ENCODE peak calls at places on chromosomes 3 and 15, in five cellular contexts. G, U, Y, Q and F are unnamed samples.

GRCh38 chr3:127108796-127109195 is 84.1 kb upstream of the PRR23E start:
- DNase-seq in Y (no peak), Q (peak; percentile 13), U (no peak), G (no peak), F (peak; percentile 39)

GRCh38 chr3:70308760-70309159 is 3.7 kb downstream of the MDFIC2 start:
- DNase-seq in Y (no peak), G (peak; percentile 7), Q (no peak), U (no peak), F (no peak)

GRCh38 chr15:69751575-69751974 is 299.0 kb downstream of the RPLP1 start:
- DNase-seq in G (no peak), Q (no peak), U (peak; percentile 90), Y (peak; percentile 61), F (no peak)

GRCh38 chr15:84669726-84670125 is 11.7 kb upstream of the NMB start:
- DNase-seq in G (no peak), Y (no peak), U (no peak), Q (no peak), F (no peak)

GRCh38 chr3:190605385-190605784 is 91.5 kb downstream of the IL1RAP start:
- DNase-seq in G (no peak), U (no peak), Q (no peak), Y (no peak), F (no peak)

GRCh38 chr3:10949197-10949596 is 43.4 kb upstream of the SLC6A1 start:
- DNase-seq in Y (no peak), Q (no peak), G (no peak), U (no peak), F (no peak)

GRCh38 chr3:123064914-123065313 is 1.9 kb upstream of the PDIA5 start:
- DNase-seq in Q (no peak), Y (no peak), G (peak; percentile 39), U (no peak), F (no peak)

GRCh38 chr3:18946524-18946923 is 201.8 kb upstream of the KCNH8 start:
- DNase-seq in Y (no peak), G (peak; percentile 82), Q (no peak), U (no peak), F (no peak)

GRCh38 chr3:10471337-10471721 is 34.1 kb downstream of the ATP2B2 start:
- DNase-seq in U (no peak), G (no peak), Y (no peak), Q (no peak), F (no peak)

GRCh38 chr3:155086041-155086440 is 5.9 kb downstream of the MME start:
- DNase-seq in G (no peak), Q (no peak), Y (no peak), U (no peak), F (no peak)

GRCh38 chr3:114411292-114411691 is 117.5 kb downstream of the TIGIT start:
- DNase-seq in U (no peak), Q (no peak), Y (no peak), G (no peak), F (no peak)

GRCh38 chr3:190586631-190587000 is 72.7 kb downstream of the IL1RAP start:
- DNase-seq in Y (peak; percentile 51), G (peak; percentile 93), Q (no peak), U (no peak), F (no peak)

GRCh38 chr15:71591057-71591456 is 219.3 kb upstream of the NR2E3 start:
- DNase-seq in Q (no peak), Y (no peak), U (peak; percentile 64), G (no peak), F (no peak)

GRCh38 chr3:194276768-194277546 is 74.2 kb downstream of the CPN2 start:
- DNase-seq in Q (no peak), Y (no peak), G (peak; percentile 53), U (no peak), F (no peak)

GRCh38 chr3:95172549-95172948 is 1109.7 kb downstream of the NSUN3 start:
- DNase-seq in U (no peak), Y (no peak), Q (no peak), G (no peak), F (no peak)

GRCh38 chr3:38168151-38168987 is 3.0 kb downstream of the OXSR1 start:
- DNase-seq in G (peak; percentile 82), Q (no peak), U (no peak), Y (no peak), F (no peak)

GRCh38 chr15:28960979-28961378 is 75.2 kb downstream of the APBA2 start:
- DNase-seq in G (peak; percentile 81), Q (no peak), Y (no peak), U (peak; percentile 62), F (no peak)

GRCh38 chr15:31977812-31978662 is 52.3 kb upstream of the CHRNA7 start:
- DNase-seq in Y (peak; percentile 55), Q (peak; percentile 45), U (no peak), G (peak; percentile 5), F (peak; percentile 80)

GRCh38 chr3:111764645-111765091 is 94.4 kb upstream of the PHLDB2 start:
- DNase-seq in Y (no peak), G (peak; percentile 82), U (no peak), Q (no peak), F (no peak)

GRCh38 chr15:64209680-64210334 is 47.0 kb upstream of the PPIB start:
- DNase-seq in G (peak; percentile 35), U (no peak), Y (peak; percentile 13), Q (no peak), F (no peak)

GRCh38 chr15:83654379-83655236 is 685 bp downstream of the ADAMTSL3 start:
- DNase-seq in Y (no peak), U (peak; percentile 92), Q (no peak), G (no peak), F (no peak)

GRCh38 chr3:101011086-101011485 is 17.9 kb upstream of the ABI3BP start:
- DNase-seq in Q (no peak), G (no peak), Y (no peak), U (no peak), F (no peak)

GRCh38 chr3:8579101-8579500 is 65.5 kb downstream of the SSUH2 start:
- DNase-seq in Y (no peak), G (peak; percentile 12), U (no peak), Q (no peak), F (no peak)

GRCh38 chr15:100115711-100116090 is 226.1 kb downstream of the ADAMTS17 start:
- DNase-seq in G (peak; percentile 79), Q (no peak), U (no peak), Y (no peak), F (no peak)

DNA sequence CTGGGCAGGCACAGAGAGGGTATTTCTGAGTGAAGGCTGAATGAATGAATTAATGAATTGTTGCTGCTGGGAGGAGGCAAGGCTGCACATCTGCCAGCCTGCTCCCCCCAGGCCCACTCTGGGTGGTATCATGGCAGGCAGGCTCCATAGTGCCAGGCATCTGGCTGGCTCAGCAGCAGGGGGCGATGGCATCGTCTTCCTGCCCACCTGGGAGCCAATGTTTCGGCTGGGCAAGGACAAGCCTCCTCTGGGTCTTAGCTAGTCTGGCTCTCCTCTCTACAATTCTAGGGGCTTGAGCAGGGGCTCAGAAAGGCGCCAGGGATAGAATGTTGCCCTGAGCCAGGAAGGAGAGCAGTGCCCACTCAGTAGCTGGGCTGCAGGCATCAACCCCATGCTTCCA is 1.7 kb upstream of the TLR9 start:
- DNase-seq in G (no peak), U (no peak), Y (no peak), Q (no peak), F (no peak)
- TF ChIP-seq CTCF in G (no peak), U (no peak), Y (no peak), Q (no peak), F (no peak)

GRCh38 chr3:139561428-139561827 is 21.9 kb upstream of the RBP1 start:
- DNase-seq in G (no peak), U (no peak), Y (no peak), Q (no peak), F (no peak)

GRCh38 chr3:139558351-139559170 is 19.0 kb upstream of the RBP1 start:
- DNase-seq in U (peak; percentile 84), G (peak; percentile 38), Q (no peak), Y (no peak), F (peak; percentile 20)

GRCh38 chr3:139559541-139559940 is 20.0 kb upstream of the RBP1 start:
- DNase-seq in Y (peak; percentile 49), G (peak; percentile 99), Q (no peak), U (peak; percentile 79), F (peak; percentile 47)

GRCh38 chr3:139561959-139562676 is 22.6 kb upstream of the RBP1 start:
- DNase-seq in Q (no peak), Y (peak; percentile 71), U (peak; percentile 89), G (peak; percentile 62), F (no peak)

DNA sequence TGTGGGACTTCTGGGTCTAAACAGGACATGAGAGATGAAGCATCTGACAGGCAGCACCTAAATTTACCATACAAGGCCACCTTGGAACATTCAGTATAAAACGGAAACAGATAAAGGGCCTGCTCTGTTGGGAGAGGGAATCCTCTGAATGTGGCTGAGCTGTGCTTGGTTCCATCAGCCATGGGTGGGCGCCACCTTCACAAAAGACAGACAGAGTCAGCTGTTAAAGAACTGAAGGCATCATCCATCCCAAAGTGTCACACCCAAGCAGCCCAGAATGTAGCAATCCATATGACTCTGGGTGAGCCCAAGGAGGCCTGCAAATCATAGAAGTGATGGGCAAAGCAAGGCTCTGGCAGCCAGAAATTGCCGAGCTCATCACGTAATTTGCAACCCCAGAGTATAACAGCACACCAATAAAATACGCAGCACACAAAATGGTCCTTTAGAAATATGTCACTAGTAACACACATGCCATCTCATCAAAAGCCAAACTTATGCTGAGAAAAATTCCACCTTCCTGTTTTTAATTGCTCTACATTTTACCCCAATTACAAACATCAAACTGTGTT is 24.8 kb upstream of the RBP1 start:
- DNase-seq in Y (peak; percentile 36), G (peak; percentile 26), Q (no peak), U (peak; percentile 55), F (no peak)
- TF ChIP-seq CTCF in Y (no peak), G (peak; percentile 47), Q (no peak), U (peak; percentile 12), F (peak; percentile 51)

GRCh38 chr15:98650871-98651481 is 2.6 kb downstream of the IGF1R start:
- DNase-seq in Y (no peak), Q (peak; percentile 33), U (no peak), G (no peak), F (no peak)

GRCh38 chr15:98649621-98649995 is 1.3 kb downstream of the IGF1R start:
- DNase-seq in Q (peak; percentile 45), Y (peak; percentile 52), U (no peak), G (no peak), F (peak; percentile 78)

GRCh38 chr15:98649996-98650870 is 1.9 kb downstream of the IGF1R start:
- DNase-seq in Y (peak; percentile 55), U (peak; percentile 87), Q (peak; percentile 45), G (no peak), F (no peak)

GRCh38 chr15:98653686-98654085 is 5.3 kb downstream of the IGF1R start:
- DNase-seq in U (no peak), Q (no peak), Y (no peak), G (no peak), F (no peak)

DNA sequence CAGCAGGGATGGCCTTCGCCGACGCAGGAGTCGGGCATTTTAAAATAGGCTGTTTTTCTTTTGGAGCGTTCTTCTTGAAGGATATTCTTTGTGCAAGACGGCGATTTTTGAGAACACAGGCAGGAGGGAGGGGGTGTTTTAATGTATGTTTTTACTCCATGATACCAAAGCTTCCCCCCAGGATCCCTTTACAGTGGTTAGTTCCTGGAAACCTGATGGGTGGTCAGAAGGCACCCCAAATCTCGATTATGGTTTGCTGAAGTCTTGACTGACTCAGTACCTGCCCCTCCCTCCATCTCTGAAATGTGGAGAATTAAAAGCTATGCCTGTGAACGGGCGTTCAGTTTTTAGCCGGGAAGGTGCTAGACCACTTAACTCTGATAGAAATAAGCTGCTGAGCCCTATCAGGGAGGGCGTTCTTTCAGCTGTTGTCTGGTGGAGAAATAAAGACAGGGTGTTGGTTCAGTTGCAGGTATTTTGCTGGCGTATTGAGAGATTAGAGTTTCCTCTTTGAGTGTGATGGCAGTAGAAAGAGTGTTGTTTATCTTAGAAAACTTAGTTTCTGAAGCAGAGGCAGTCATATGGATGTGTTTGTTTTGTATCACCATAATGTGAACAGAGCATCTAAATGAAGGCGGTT is 3.4 kb downstream of the IGF1R start:
- DNase-seq in Y (no peak), G (peak; percentile 55), U (no peak), Q (no peak), F (no peak)
- TF ChIP-seq CTCF in Y (no peak), G (no peak), U (no peak), Q (no peak), F (no peak)

GRCh38 chr3:12830785-12831581 is 10.4 kb downstream of the RPL32 start:
- DNase-seq in Q (no peak), U (no peak), G (no peak), Y (no peak), F (no peak)
- TF ChIP-seq CTCF in Q (no peak), U (peak; percentile 28), G (no peak), Y (peak; percentile 26), F (peak; percentile 69)